ENCODE peak calls at places on chromosomes 3 and 15, in six cellular contexts. G is astrocyte; L is tibial nerve; A is uterus; D is CD4-positive, alpha-beta T cell; N is lung. U is an unnamed sample.
A peak's percentile ranks its signal among the peaks of the same experiment; 100 is the strongest.

GRCh38 chr3:148079370-148079769 is 618.3 kb upstream of the AGTR1 start:
- DNase-seq in G (no peak), L (no peak), A (no peak), D (no peak), N (no peak), U (no peak)

GRCh38 chr3:14780927-14781507 is 37.7 kb upstream of the FGD5 start:
- DNase-seq in G (peak; percentile 6), L (no peak), A (no peak), D (no peak), N (peak; percentile 48), U (peak; percentile 31)

GRCh38 chr15:48717458-48717857 is 71.9 kb upstream of the FBN1 start:
- DNase-seq in G (no peak), L (no peak), A (no peak), D (no peak), N (no peak), U (no peak)

GRCh38 chr3:134214239-134214638 is 36.4 kb downstream of the RYK start:
- DNase-seq in G (no peak), L (no peak), A (no peak), D (no peak), N (no peak), U (no peak)

GRCh38 chr3:129938140-129938930 is 36.2 kb upstream of the TRH start:
- DNase-seq in G (no peak), L (no peak), A (no peak), D (no peak), N (no peak), U (no peak)

GRCh38 chr15:70361891-70362290 is 264.2 kb upstream of the TLE3 start:
- DNase-seq in G (no peak), L (no peak), A (no peak), D (no peak), N (no peak), U (no peak)

GRCh38 chr3:18079739-18080138 is 337.3 kb upstream of the TBC1D5 start:
- DNase-seq in G (peak; percentile 35), L (no peak), A (no peak), D (no peak), N (no peak), U (peak; percentile 13)

GRCh38 chr15:97084650-97085049 is 754.1 kb downstream of the NR2F2 start:
- DNase-seq in G (peak; percentile 56), L (no peak), A (no peak), D (no peak), N (no peak), U (peak; percentile 53)

GRCh38 chr15:95875141-95875643 is 455.3 kb upstream of the NR2F2 start:
- DNase-seq in G (peak; percentile 48), L (no peak), A (no peak), D (no peak), N (no peak), U (peak; percentile 65)

GRCh38 chr15:89714775-89715174 is 24.2 kb downstream of the WDR93 start:
- DNase-seq in G (no peak), L (no peak), A (no peak), D (no peak), N (no peak), U (no peak)

GRCh38 chr3:7879572-7879971 is 622.1 kb upstream of the LMCD1 start:
- DNase-seq in G (no peak), L (no peak), A (no peak), D (no peak), N (no peak), U (no peak)

GRCh38 chr3:197891-198491 is 1.4 kb downstream of the CHL1 start:
- DNase-seq in G (no peak), L (no peak), A (peak; percentile 28), D (no peak), N (no peak), U (no peak)

GRCh38 chr3:175526609-175527280 is 667.6 kb downstream of the NAALADL2 start:
- DNase-seq in G (peak; percentile 4), L (no peak), A (no peak), D (no peak), N (no peak), U (no peak)

GRCh38 chr3:84724877-84725276 is 233.9 kb upstream of the CADM2 start:
- DNase-seq in G (peak; percentile 86), L (no peak), A (no peak), D (no peak), N (no peak), U (peak; percentile 91)

GRCh38 chr3:44234674-44235268 is 6.9 kb upstream of the TOPAZ1 start:
- DNase-seq in G (no peak), L (no peak), A (no peak), D (no peak), N (no peak), U (no peak)

GRCh38 chr3:32937331-32937730 is 14.1 kb upstream of the CCR4 start:
- DNase-seq in G (no peak), L (no peak), A (no peak), D (no peak), N (no peak), U (peak; percentile 6)

GRCh38 chr15:69031013-69032001 is 16.8 kb downstream of the NOX5 start:
- DNase-seq in G (peak; percentile 27), L (no peak), A (no peak), D (no peak), N (peak; percentile 39), U (peak; percentile 27)

GRCh38 chr3:119323401-119324107 is 29.4 kb downstream of the ARHGAP31 start:
- DNase-seq in G (no peak), L (no peak), A (no peak), D (peak; percentile 33), N (no peak), U (no peak)

GRCh38 chr3:119322021-119322522 is 27.9 kb downstream of the ARHGAP31 start:
- DNase-seq in G (peak; percentile 63), L (no peak), A (no peak), D (no peak), N (no peak), U (no peak)

GRCh38 chr3:119324899-119325298 is 30.7 kb downstream of the ARHGAP31 start:
- DNase-seq in G (no peak), L (no peak), A (no peak), D (no peak), N (no peak), U (no peak)

GRCh38 chr3:119319311-119319710 is 25.1 kb downstream of the ARHGAP31 start:
- DNase-seq in G (no peak), L (no peak), A (no peak), D (no peak), N (no peak), U (no peak)

DNA sequence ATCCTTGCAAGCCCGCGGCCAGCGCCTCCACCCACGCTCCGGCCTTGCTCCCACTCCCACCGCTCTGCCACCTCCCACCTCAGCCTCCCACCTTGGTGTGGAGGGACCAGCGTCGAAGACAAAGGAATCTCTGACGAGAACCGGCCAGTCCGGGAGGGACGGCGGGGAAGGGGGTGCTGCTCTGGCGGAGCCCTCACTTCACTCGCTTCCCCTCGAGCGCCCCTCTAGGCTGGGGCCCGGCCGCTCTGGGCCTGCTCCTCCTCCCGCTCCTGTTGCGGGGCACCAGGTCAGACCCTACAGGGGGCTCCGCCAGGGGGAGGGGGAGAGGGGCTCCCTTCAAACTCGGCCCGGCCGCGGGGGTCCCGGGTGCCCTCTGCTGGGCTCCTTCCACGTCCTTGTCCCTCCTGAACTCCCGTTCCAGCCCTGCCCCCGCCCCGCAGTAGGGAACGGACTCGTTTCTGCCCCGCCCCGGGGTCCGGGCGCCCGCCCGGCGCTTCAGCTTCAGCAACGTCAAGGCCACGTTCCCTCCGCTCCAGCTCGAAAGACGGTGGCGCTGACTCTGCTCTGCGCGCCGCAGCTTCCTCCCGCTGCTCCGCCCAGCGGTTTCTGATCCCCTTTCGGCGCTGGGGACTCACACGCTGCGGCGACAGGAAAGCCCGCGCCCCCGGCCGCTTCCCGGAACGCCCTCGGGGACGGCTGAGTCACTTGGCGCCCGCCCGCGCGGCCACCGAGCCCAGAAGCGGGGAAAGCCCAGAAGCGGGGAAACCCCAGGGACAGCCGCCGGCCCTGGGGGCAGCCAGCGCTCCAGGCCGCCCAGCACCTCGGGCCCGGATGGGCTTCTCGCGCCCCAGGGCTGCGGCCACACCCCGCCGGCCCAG is 28.6 kb downstream of the ARHGAP31 start:
- DNase-seq in G (peak; percentile 79), L (peak; percentile 62), A (peak; percentile 76), D (peak; percentile 79), N (peak; percentile 87), U (peak; percentile 78)
- TF ChIP-seq CTCF in G (no peak), L (no peak), A (no peak), D (no peak), N (no peak), U (peak; percentile 30)

GRCh38 chr3:37506968-37507535 is 332.7 kb upstream of the LRRFIP2 start:
- DNase-seq in G (no peak), L (no peak), A (no peak), D (no peak), N (no peak), U (no peak)

GRCh38 chr3:37510749-37511148 is 336.4 kb upstream of the LRRFIP2 start:
- DNase-seq in G (no peak), L (no peak), A (no peak), D (no peak), N (no peak), U (no peak)

GRCh38 chr3:37514055-37514665 is 339.8 kb upstream of the LRRFIP2 start:
- DNase-seq in G (no peak), L (no peak), A (no peak), D (no peak), N (no peak), U (no peak)

GRCh38 chr3:37509069-37509468 is 334.7 kb upstream of the LRRFIP2 start:
- DNase-seq in G (no peak), L (no peak), A (no peak), D (no peak), N (no peak), U (no peak)

GRCh38 chr3:37511357-37511970 is 337.1 kb upstream of the LRRFIP2 start:
- DNase-seq in G (no peak), L (no peak), A (no peak), D (no peak), N (no peak), U (no peak)
- H3K27ac ChIP-seq in G (no peak overlapping the region), L (no peak overlapping the region), A (peak overlapping the region; percentile 22), D (no peak overlapping the region), N (peak overlapping the region; percentile 73), U (no peak overlapping the region)

DNA sequence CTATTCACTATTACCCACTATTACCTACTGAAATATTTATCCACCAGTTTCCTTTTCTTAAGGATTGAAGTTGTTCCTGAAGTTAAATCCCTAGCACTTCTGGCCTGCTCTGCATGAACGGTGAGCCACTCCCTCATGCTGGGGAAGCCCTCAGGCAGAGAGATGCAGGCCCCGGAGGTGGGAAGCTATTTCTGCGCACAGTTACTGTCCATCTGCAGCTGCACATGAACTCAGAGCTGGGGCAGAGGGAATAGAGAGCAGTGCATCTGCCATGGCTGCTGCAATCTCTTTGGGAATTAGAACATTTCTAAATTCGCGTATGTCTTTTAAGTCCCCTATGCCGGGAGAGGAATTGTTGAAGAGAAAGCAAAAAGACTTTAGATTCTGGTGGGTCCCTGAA is 6.3 kb upstream of the GALNT15 start:
- DNase-seq in G (no peak), L (no peak), A (no peak), D (no peak), N (no peak), U (no peak)
- TF ChIP-seq CTCF in G (no peak), L (no peak), A (no peak), D (no peak), N (no peak), U (no peak)

DNA sequence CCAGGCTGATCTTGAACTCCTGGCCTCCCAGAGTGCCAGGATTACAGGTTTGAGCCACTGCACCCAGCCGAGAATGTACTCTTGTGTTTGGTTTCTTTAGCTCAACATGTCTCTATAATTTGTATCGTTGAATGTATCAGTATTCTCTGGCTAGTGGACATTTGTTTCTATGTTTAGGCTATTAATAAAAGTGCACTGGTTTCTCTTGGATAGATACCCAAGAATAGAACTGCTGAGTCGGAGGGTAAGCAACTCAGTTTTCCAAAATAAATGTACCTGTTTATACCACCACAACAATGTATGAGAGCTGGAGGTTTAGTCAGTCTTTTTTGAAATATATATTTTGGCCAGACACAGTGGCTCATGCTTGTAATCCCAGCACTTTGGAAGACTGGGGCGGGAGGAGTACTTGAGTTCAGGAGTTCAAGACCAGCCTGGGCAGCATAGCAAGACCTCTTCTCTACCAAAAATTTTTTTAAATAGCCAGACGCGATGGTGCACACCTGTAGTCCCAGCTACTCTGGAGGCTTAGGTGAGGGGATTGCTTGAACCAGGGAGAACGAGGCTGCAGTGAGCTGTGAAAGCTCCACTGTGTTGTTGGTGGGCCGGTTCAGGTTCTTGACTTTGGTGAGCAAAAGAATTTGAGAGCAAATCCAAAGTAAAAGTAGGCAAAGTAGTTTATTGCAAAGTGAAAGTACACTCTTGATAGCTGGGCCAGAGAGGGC is 7.7 kb upstream of the IVD start:
- DNase-seq in G (no peak), L (no peak), A (no peak), D (no peak), N (no peak), U (no peak)
- H3K27ac ChIP-seq in G (no peak overlapping the region), L (no peak overlapping the region), A (no peak overlapping the region), D (no peak overlapping the region), N (no peak overlapping the region), U (no peak overlapping the region)

U was measured in brain microvascular endothelial cell.